ENCODE peak calls at places on chromosomes 5 and 9, in six cellular contexts. Z is HCT116, P is H1, N is NT2/D1, B is K562, L is HepG2. R is an unnamed sample.

GRCh38 chr9:113560621-113560915 is 97.0 kb downstream of the RGS3 start:
- DNase-seq in Z (no peak), P (no peak), N (no peak), B (no peak), L (no peak), R (no peak)

GRCh38 chr5:126052120-126052519 is 371.1 kb upstream of the GRAMD2B start:
- DNase-seq in Z (no peak), P (no peak), N (no peak), B (no peak), L (no peak), R (no peak)

GRCh38 chr5:171660438-171660837 is 125.2 kb upstream of the SMIM23 start:
- DNase-seq in Z (no peak), P (no peak), N (no peak), B (no peak), L (no peak), R (no peak)

GRCh38 chr9:135925496-135926133 is 18.3 kb upstream of the CAMSAP1 start:
- DNase-seq in Z (no peak), P (no peak), N (no peak), B (no peak), L (no peak), R (no peak)

GRCh38 chr9:38393128-38393809 is 767 bp downstream of the ALDH1B1 start:
- DNase-seq in Z (no peak), P (no peak), N (no peak), B (peak), L (no peak), R (peak)

GRCh38 chr5:56673171-56673570 is 142.2 kb upstream of the MAP3K1 start:
- DNase-seq in Z (no peak), P (no peak), N (no peak), B (no peak), L (no peak), R (no peak)

GRCh38 chr5:58231041-58231440 is 228.8 kb downstream of the PLK2 start:
- DNase-seq in Z (no peak), P (no peak), N (no peak), B (no peak), L (no peak), R (no peak)

GRCh38 chr5:218457-219289 is 553 bp downstream of the SDHA start:
- DNase-seq in Z (no peak), P (no peak), N (no peak), B (peak), L (peak), R (peak)

GRCh38 chr5:156892223-156892622 is 42.1 kb downstream of the PPP1R2B start:
- DNase-seq in Z (no peak), P (no peak), N (no peak), B (no peak), L (no peak), R (no peak)

GRCh38 chr9:136055715-136056545 is 39.2 kb downstream of the NACC2 start:
- DNase-seq in Z (no peak), P (peak), N (no peak), B (no peak), L (no peak), R (peak)

GRCh38 chr9:116589392-116590354 is 97.4 kb upstream of the TRIM32 start:
- DNase-seq in Z (peak), P (peak), N (peak), B (peak), L (peak), R (peak)

GRCh38 chr5:83000448-83000847 is 76.7 kb downstream of the TMEM167A start:
- DNase-seq in Z (no peak), P (no peak), N (no peak), B (no peak), L (no peak), R (no peak)

GRCh38 chr5:77329664-77330430 is 119.4 kb downstream of the PDE8B start:
- DNase-seq in Z (no peak), P (no peak), N (no peak), B (no peak), L (no peak), R (no peak)

GRCh38 chr5:129361441-129362025 is 98.6 kb upstream of the ADAMTS19 start:
- DNase-seq in Z (peak), P (no peak), N (no peak), B (no peak), L (no peak), R (no peak)

GRCh38 chr9:272251-273213 is 57.9 kb downstream of the DOCK8 start:
- DNase-seq in Z (no peak), P (no peak), N (no peak), B (peak), L (no peak), R (no peak)

GRCh38 chr5:2740849-2741555 is 10.5 kb downstream of the IRX2 start:
- DNase-seq in Z (no peak), P (peak), N (no peak), B (no peak), L (no peak), R (no peak)

GRCh38 chr9:75167281-75167680 is 79.0 kb downstream of the OSTF1 start:
- DNase-seq in Z (no peak), P (no peak), N (no peak), B (no peak), L (no peak), R (no peak)

GRCh38 chr5:142215915-142216681 is 107.5 kb downstream of the NDFIP1 start:
- DNase-seq in Z (peak), P (no peak), N (no peak), B (no peak), L (peak), R (no peak)
- TF ChIP-seq YY1 in Z (no peak), P (no peak), N (no peak), B (no peak), L (no peak), R (peak)

GRCh38 chr5:174311531-174312269 is 266.2 kb downstream of the NSG2 start:
- DNase-seq in Z (no peak), P (peak), N (peak), B (peak), L (peak), R (peak)
- TF ChIP-seq YY1 in Z (no peak), P (peak), N (no peak), B (no peak), L (peak), R (no peak)

DNA sequence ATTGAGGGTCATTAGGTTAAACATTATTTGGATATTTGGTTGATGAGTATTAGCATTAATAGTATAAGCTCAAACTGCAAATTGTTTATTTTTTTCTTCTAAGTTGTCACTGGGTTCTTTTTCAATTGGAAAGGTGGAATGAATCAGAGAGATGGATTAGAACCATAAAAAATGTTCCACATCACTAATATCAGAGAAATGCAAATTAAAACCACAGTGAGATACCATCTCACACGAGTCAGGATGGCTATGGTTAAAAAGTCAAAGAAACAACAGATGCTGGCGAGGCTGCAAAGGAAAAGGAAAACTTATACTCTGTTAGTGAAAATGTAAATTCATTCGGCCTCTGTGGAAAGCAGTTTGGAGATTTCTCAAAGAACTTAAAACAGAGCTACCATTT is 122.8 kb downstream of the CCDC192 start:
- DNase-seq in Z (no peak), P (no peak), N (no peak), B (no peak), L (no peak), R (no peak)
- TF ChIP-seq YY1 in Z (no peak), P (no peak), N (no peak), B (no peak), L (no peak), R (no peak)

DNA sequence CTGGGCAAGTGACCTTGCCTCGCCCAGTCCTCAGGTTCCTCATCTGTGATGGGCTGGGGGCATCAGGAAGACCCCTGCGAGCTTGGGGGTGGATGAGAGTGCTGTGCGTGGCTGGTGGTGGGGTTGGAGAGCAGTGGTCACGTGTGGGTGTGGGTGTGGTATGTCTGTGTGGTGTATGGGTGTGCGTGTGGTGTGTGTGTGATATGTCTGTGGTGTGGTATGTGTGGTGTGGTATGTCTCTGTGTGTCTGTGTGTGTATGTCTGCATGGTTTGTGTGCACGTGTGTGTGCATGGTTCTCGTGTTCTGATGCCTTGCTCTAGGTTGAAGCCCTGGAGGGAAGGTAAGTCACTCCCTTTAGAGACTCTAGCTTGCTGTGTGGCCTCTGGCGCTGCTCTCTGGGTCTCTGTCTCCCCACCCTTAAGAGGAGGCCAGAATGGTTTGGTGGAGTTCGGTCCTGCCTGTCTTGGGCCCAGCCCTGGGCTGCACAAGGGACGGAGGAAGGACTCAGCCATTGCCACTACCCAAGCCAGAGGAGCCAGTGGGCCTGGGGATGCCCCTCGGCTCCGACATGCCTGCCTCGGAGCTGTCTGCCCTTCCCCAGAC is 87.0 kb downstream of the RXRA start:
- DNase-seq in Z (no peak), P (no peak), N (no peak), B (no peak), L (no peak), R (no peak)
- TF ChIP-seq YY1 in Z (no peak), P (no peak), N (no peak), B (no peak), L (no peak), R (no peak)

DNA sequence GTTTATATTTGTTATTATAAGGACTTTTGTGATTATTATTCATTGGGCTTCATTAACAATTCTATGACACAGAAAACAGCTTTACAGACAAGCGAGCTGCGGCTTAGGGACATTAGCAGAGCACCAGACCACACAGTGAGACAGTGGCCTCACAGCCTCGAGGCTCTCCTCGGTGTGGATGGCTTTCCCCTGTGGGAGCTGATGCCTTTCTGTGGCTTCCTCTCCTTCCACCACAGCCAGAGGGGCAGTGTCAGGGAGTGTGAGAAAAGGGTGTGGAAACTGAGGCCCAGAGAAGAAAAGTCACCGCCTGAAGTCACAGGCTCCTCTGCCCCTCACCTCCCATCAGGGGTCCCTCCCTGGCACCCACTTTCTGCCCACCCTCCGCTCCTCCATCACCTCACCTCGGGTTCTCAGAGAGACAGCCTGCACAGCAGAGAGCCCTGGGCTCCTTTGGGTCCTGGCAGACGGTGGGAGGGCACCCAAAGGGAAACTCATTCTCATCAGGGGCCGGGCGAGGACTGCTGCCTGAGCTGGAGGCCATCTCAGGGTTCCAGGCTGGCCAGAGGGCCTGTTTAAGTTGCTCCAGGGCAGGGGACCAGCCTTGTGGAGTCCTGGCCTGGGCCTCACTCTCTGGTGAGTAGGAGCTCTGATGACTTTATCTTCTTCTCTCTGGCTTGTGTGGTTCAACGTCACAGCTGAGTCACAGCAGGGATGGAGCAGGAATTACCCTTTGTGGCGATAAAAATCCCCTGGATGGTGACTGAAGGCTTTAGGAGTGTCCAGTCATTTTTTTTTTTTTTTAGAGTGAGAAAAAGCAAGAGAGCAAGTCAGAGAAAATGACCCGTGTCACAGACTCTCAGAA is 830 bp downstream of the TRAF1 start:
- DNase-seq in Z (no peak), P (no peak), N (no peak), B (peak), L (no peak), R (no peak)
- TF ChIP-seq YY1 in Z (no peak), P (no peak), N (no peak), B (no peak), L (no peak), R (no peak)